ENCODE peak calls at places on chromosomes 1 and 21, in seven cellular contexts. One of them, this sample, is unnamed.

GRCh38 chr1:145740269-145740668 is 21.0 kb downstream of the CD160 start:
- DNase-seq in stimulated activated CD8-positive, alpha-beta memory T cell treated with anti-CD3 and anti-CD28 coated beads, Interleukin-2, amount 100 ng/mL, for 1 hour: no peak
- DNase-seq in transverse colon: no peak
- DNase-seq in activated CD4-positive, alpha-beta T cell treated with anti-CD3 and anti-CD28 coated beads for 36 hours: no peak
- DNase-seq in NCI-H510A: no peak
- DNase-seq in NCI-H1417: no peak
- DNase-seq in GM03348: no peak
- DNase-seq in this sample: no peak

GRCh38 chr1:53508991-53509663 is 49.9 kb downstream of the DMRTB1 start:
- DNase-seq in transverse colon: no peak
- DNase-seq in GM03348: no peak
- DNase-seq in NCI-H1417: no peak
- DNase-seq in activated CD4-positive, alpha-beta T cell treated with anti-CD3 and anti-CD28 coated beads for 36 hours: no peak
- DNase-seq in stimulated activated CD8-positive, alpha-beta memory T cell treated with anti-CD3 and anti-CD28 coated beads, Interleukin-2, amount 100 ng/mL, for 1 hour: no peak
- DNase-seq in NCI-H510A: no peak
- DNase-seq in this sample: no peak

GRCh38 chr1:94522304-94522703 is 19.3 kb downstream of the F3 start:
- DNase-seq in NCI-H1417: peak
- DNase-seq in GM03348: peak
- DNase-seq in activated CD4-positive, alpha-beta T cell treated with anti-CD3 and anti-CD28 coated beads for 36 hours: no peak
- DNase-seq in NCI-H510A: peak
- DNase-seq in transverse colon: no peak
- DNase-seq in stimulated activated CD8-positive, alpha-beta memory T cell treated with anti-CD3 and anti-CD28 coated beads, Interleukin-2, amount 100 ng/mL, for 1 hour: no peak
- DNase-seq in this sample: peak

GRCh38 chr1:13583592-13583963 is at the start of gene PDPN:
- DNase-seq in activated CD4-positive, alpha-beta T cell treated with anti-CD3 and anti-CD28 coated beads for 36 hours: no peak
- DNase-seq in stimulated activated CD8-positive, alpha-beta memory T cell treated with anti-CD3 and anti-CD28 coated beads, Interleukin-2, amount 100 ng/mL, for 1 hour: no peak
- DNase-seq in GM03348: peak
- DNase-seq in transverse colon: peak
- DNase-seq in NCI-H1417: no peak
- DNase-seq in NCI-H510A: no peak
- DNase-seq in this sample: no peak

GRCh38 chr21:37770496-37770895 is 145.8 kb downstream of the KCNJ6 start:
- DNase-seq in NCI-H1417: no peak
- DNase-seq in activated CD4-positive, alpha-beta T cell treated with anti-CD3 and anti-CD28 coated beads for 36 hours: no peak
- DNase-seq in transverse colon: no peak
- DNase-seq in GM03348: no peak
- DNase-seq in NCI-H510A: no peak
- DNase-seq in stimulated activated CD8-positive, alpha-beta memory T cell treated with anti-CD3 and anti-CD28 coated beads, Interleukin-2, amount 100 ng/mL, for 1 hour: no peak
- DNase-seq in this sample: no peak

GRCh38 chr1:227942716-227943261 is 4.9 kb downstream of the WNT9A start:
- DNase-seq in NCI-H510A: no peak
- DNase-seq in activated CD4-positive, alpha-beta T cell treated with anti-CD3 and anti-CD28 coated beads for 36 hours: no peak
- DNase-seq in transverse colon: no peak
- DNase-seq in GM03348: no peak
- DNase-seq in stimulated activated CD8-positive, alpha-beta memory T cell treated with anti-CD3 and anti-CD28 coated beads, Interleukin-2, amount 100 ng/mL, for 1 hour: no peak
- DNase-seq in NCI-H1417: no peak
- DNase-seq in this sample: no peak

GRCh38 chr1:183495420-183495819 is 23.1 kb downstream of the SMG7 start:
- DNase-seq in NCI-H510A: no peak
- DNase-seq in stimulated activated CD8-positive, alpha-beta memory T cell treated with anti-CD3 and anti-CD28 coated beads, Interleukin-2, amount 100 ng/mL, for 1 hour: no peak
- DNase-seq in NCI-H1417: no peak
- DNase-seq in GM03348: no peak
- DNase-seq in transverse colon: no peak
- DNase-seq in activated CD4-positive, alpha-beta T cell treated with anti-CD3 and anti-CD28 coated beads for 36 hours: no peak
- DNase-seq in this sample: no peak

GRCh38 chr1:226654046-226654445 is 85.0 kb downstream of the ITPKB start:
- DNase-seq in GM03348: peak
- DNase-seq in NCI-H510A: no peak
- DNase-seq in stimulated activated CD8-positive, alpha-beta memory T cell treated with anti-CD3 and anti-CD28 coated beads, Interleukin-2, amount 100 ng/mL, for 1 hour: no peak
- DNase-seq in activated CD4-positive, alpha-beta T cell treated with anti-CD3 and anti-CD28 coated beads for 36 hours: no peak
- DNase-seq in transverse colon: no peak
- DNase-seq in NCI-H1417: no peak
- DNase-seq in this sample: no peak

GRCh38 chr1:218925777-218926176 is 247.9 kb upstream of the LYPLAL1 start:
- DNase-seq in stimulated activated CD8-positive, alpha-beta memory T cell treated with anti-CD3 and anti-CD28 coated beads, Interleukin-2, amount 100 ng/mL, for 1 hour: no peak
- DNase-seq in NCI-H1417: no peak
- DNase-seq in activated CD4-positive, alpha-beta T cell treated with anti-CD3 and anti-CD28 coated beads for 36 hours: no peak
- DNase-seq in NCI-H510A: no peak
- DNase-seq in GM03348: no peak
- DNase-seq in transverse colon: no peak
- DNase-seq in this sample: no peak

GRCh38 chr1:97013904-97014303 is 292.3 kb downstream of the PTBP2 start:
- DNase-seq in transverse colon: no peak
- DNase-seq in activated CD4-positive, alpha-beta T cell treated with anti-CD3 and anti-CD28 coated beads for 36 hours: no peak
- DNase-seq in NCI-H1417: no peak
- DNase-seq in NCI-H510A: no peak
- DNase-seq in stimulated activated CD8-positive, alpha-beta memory T cell treated with anti-CD3 and anti-CD28 coated beads, Interleukin-2, amount 100 ng/mL, for 1 hour: no peak
- DNase-seq in GM03348: peak
- DNase-seq in this sample: no peak

GRCh38 chr1:86447198-86447790 is 21.4 kb upstream of the CLCA1 start:
- DNase-seq in transverse colon: no peak
- DNase-seq in stimulated activated CD8-positive, alpha-beta memory T cell treated with anti-CD3 and anti-CD28 coated beads, Interleukin-2, amount 100 ng/mL, for 1 hour: no peak
- DNase-seq in NCI-H1417: no peak
- DNase-seq in NCI-H510A: no peak
- DNase-seq in activated CD4-positive, alpha-beta T cell treated with anti-CD3 and anti-CD28 coated beads for 36 hours: no peak
- DNase-seq in GM03348: no peak
- DNase-seq in this sample: no peak

GRCh38 chr1:230905733-230906132 is 37.4 kb upstream of the C1orf198 start:
- DNase-seq in GM03348: peak
- DNase-seq in transverse colon: no peak
- DNase-seq in NCI-H1417: no peak
- DNase-seq in stimulated activated CD8-positive, alpha-beta memory T cell treated with anti-CD3 and anti-CD28 coated beads, Interleukin-2, amount 100 ng/mL, for 1 hour: no peak
- DNase-seq in activated CD4-positive, alpha-beta T cell treated with anti-CD3 and anti-CD28 coated beads for 36 hours: no peak
- DNase-seq in NCI-H510A: no peak
- DNase-seq in this sample: no peak

GRCh38 chr1:59765036-59765730 is 49.6 kb upstream of the HOOK1 start:
- DNase-seq in NCI-H510A: peak
- DNase-seq in transverse colon: no peak
- DNase-seq in activated CD4-positive, alpha-beta T cell treated with anti-CD3 and anti-CD28 coated beads for 36 hours: no peak
- DNase-seq in stimulated activated CD8-positive, alpha-beta memory T cell treated with anti-CD3 and anti-CD28 coated beads, Interleukin-2, amount 100 ng/mL, for 1 hour: no peak
- DNase-seq in NCI-H1417: peak
- DNase-seq in GM03348: no peak
- DNase-seq in this sample: peak

GRCh38 chr1:73604739-73605138 is 593.2 kb downstream of the LRRIQ3 start:
- DNase-seq in stimulated activated CD8-positive, alpha-beta memory T cell treated with anti-CD3 and anti-CD28 coated beads, Interleukin-2, amount 100 ng/mL, for 1 hour: no peak
- DNase-seq in NCI-H510A: no peak
- DNase-seq in activated CD4-positive, alpha-beta T cell treated with anti-CD3 and anti-CD28 coated beads for 36 hours: no peak
- DNase-seq in GM03348: no peak
- DNase-seq in transverse colon: no peak
- DNase-seq in NCI-H1417: no peak
- DNase-seq in this sample: no peak

GRCh38 chr1:27003745-27004470 is 8.7 kb downstream of the TENT5B start:
- DNase-seq in NCI-H1417: no peak
- DNase-seq in transverse colon: no peak
- DNase-seq in GM03348: no peak
- DNase-seq in activated CD4-positive, alpha-beta T cell treated with anti-CD3 and anti-CD28 coated beads for 36 hours: no peak
- DNase-seq in stimulated activated CD8-positive, alpha-beta memory T cell treated with anti-CD3 and anti-CD28 coated beads, Interleukin-2, amount 100 ng/mL, for 1 hour: no peak
- DNase-seq in NCI-H510A: peak
- DNase-seq in this sample: no peak

GRCh38 chr1:60699304-60699703 is 383.1 kb upstream of the NFIA start:
- DNase-seq in NCI-H510A: no peak
- DNase-seq in stimulated activated CD8-positive, alpha-beta memory T cell treated with anti-CD3 and anti-CD28 coated beads, Interleukin-2, amount 100 ng/mL, for 1 hour: no peak
- DNase-seq in NCI-H1417: no peak
- DNase-seq in transverse colon: no peak
- DNase-seq in GM03348: no peak
- DNase-seq in activated CD4-positive, alpha-beta T cell treated with anti-CD3 and anti-CD28 coated beads for 36 hours: no peak
- DNase-seq in this sample: no peak

GRCh38 chr1:182315157-182315556 is 76.4 kb downstream of the GLUL start:
- DNase-seq in GM03348: no peak
- DNase-seq in transverse colon: peak
- DNase-seq in NCI-H1417: no peak
- DNase-seq in stimulated activated CD8-positive, alpha-beta memory T cell treated with anti-CD3 and anti-CD28 coated beads, Interleukin-2, amount 100 ng/mL, for 1 hour: no peak
- DNase-seq in activated CD4-positive, alpha-beta T cell treated with anti-CD3 and anti-CD28 coated beads for 36 hours: no peak
- DNase-seq in NCI-H510A: no peak
- DNase-seq in this sample: no peak

GRCh38 chr1:91827094-91828006 is 58.6 kb downstream of the TGFBR3 start:
- DNase-seq in stimulated activated CD8-positive, alpha-beta memory T cell treated with anti-CD3 and anti-CD28 coated beads, Interleukin-2, amount 100 ng/mL, for 1 hour: no peak
- DNase-seq in NCI-H1417: no peak
- DNase-seq in GM03348: no peak
- DNase-seq in NCI-H510A: peak
- DNase-seq in transverse colon: peak
- DNase-seq in activated CD4-positive, alpha-beta T cell treated with anti-CD3 and anti-CD28 coated beads for 36 hours: peak
- DNase-seq in this sample: no peak

GRCh38 chr1:56148466-56149193 is 430.7 kb downstream of the PLPP3 start:
- DNase-seq in transverse colon: no peak
- DNase-seq in activated CD4-positive, alpha-beta T cell treated with anti-CD3 and anti-CD28 coated beads for 36 hours: no peak
- DNase-seq in stimulated activated CD8-positive, alpha-beta memory T cell treated with anti-CD3 and anti-CD28 coated beads, Interleukin-2, amount 100 ng/mL, for 1 hour: no peak
- DNase-seq in GM03348: no peak
- DNase-seq in NCI-H510A: no peak
- DNase-seq in NCI-H1417: no peak
- DNase-seq in this sample: no peak

GRCh38 chr1:191669629-191670028 is 488.6 kb upstream of the RGS18 start:
- DNase-seq in activated CD4-positive, alpha-beta T cell treated with anti-CD3 and anti-CD28 coated beads for 36 hours: no peak
- DNase-seq in GM03348: no peak
- DNase-seq in NCI-H1417: no peak
- DNase-seq in stimulated activated CD8-positive, alpha-beta memory T cell treated with anti-CD3 and anti-CD28 coated beads, Interleukin-2, amount 100 ng/mL, for 1 hour: no peak
- DNase-seq in transverse colon: no peak
- DNase-seq in NCI-H510A: no peak
- DNase-seq in this sample: no peak

GRCh38 chr1:5620997-5621396 is 371.2 kb downstream of the NPHP4 start:
- DNase-seq in stimulated activated CD8-positive, alpha-beta memory T cell treated with anti-CD3 and anti-CD28 coated beads, Interleukin-2, amount 100 ng/mL, for 1 hour: no peak
- DNase-seq in NCI-H1417: peak
- DNase-seq in activated CD4-positive, alpha-beta T cell treated with anti-CD3 and anti-CD28 coated beads for 36 hours: no peak
- DNase-seq in NCI-H510A: no peak
- DNase-seq in transverse colon: no peak
- DNase-seq in GM03348: no peak
- DNase-seq in this sample: peak

GRCh38 chr1:172117800-172118199 is 276.5 kb downstream of the DNM3 start:
- DNase-seq in NCI-H1417: no peak
- DNase-seq in NCI-H510A: no peak
- DNase-seq in activated CD4-positive, alpha-beta T cell treated with anti-CD3 and anti-CD28 coated beads for 36 hours: peak
- DNase-seq in transverse colon: no peak
- DNase-seq in stimulated activated CD8-positive, alpha-beta memory T cell treated with anti-CD3 and anti-CD28 coated beads, Interleukin-2, amount 100 ng/mL, for 1 hour: no peak
- DNase-seq in GM03348: no peak
- DNase-seq in this sample: no peak

GRCh38 chr1:211210052-211210451 is 49.1 kb upstream of the RCOR3 start:
- DNase-seq in transverse colon: no peak
- DNase-seq in NCI-H1417: no peak
- DNase-seq in NCI-H510A: no peak
- DNase-seq in stimulated activated CD8-positive, alpha-beta memory T cell treated with anti-CD3 and anti-CD28 coated beads, Interleukin-2, amount 100 ng/mL, for 1 hour: no peak
- DNase-seq in GM03348: no peak
- DNase-seq in activated CD4-positive, alpha-beta T cell treated with anti-CD3 and anti-CD28 coated beads for 36 hours: no peak
- DNase-seq in this sample: no peak

GRCh38 chr21:45411810-45412206 is 6.8 kb downstream of the COL18A1 start:
- DNase-seq in transverse colon: no peak
- DNase-seq in activated CD4-positive, alpha-beta T cell treated with anti-CD3 and anti-CD28 coated beads for 36 hours: no peak
- DNase-seq in stimulated activated CD8-positive, alpha-beta memory T cell treated with anti-CD3 and anti-CD28 coated beads, Interleukin-2, amount 100 ng/mL, for 1 hour: no peak
- DNase-seq in GM03348: no peak
- DNase-seq in NCI-H1417: no peak
- DNase-seq in NCI-H510A: no peak
- DNase-seq in this sample: no peak

GRCh38 chr1:147051136-147051535 is 113.0 kb downstream of the NBPF12 start:
- DNase-seq in transverse colon: no peak
- DNase-seq in GM03348: no peak
- DNase-seq in NCI-H1417: no peak
- DNase-seq in activated CD4-positive, alpha-beta T cell treated with anti-CD3 and anti-CD28 coated beads for 36 hours: no peak
- DNase-seq in NCI-H510A: no peak
- DNase-seq in stimulated activated CD8-positive, alpha-beta memory T cell treated with anti-CD3 and anti-CD28 coated beads, Interleukin-2, amount 100 ng/mL, for 1 hour: no peak
- DNase-seq in this sample: no peak

GRCh38 chr1:23601968-23602876 is 42.9 kb upstream of the ID3 start:
- DNase-seq in stimulated activated CD8-positive, alpha-beta memory T cell treated with anti-CD3 and anti-CD28 coated beads, Interleukin-2, amount 100 ng/mL, for 1 hour: no peak
- DNase-seq in activated CD4-positive, alpha-beta T cell treated with anti-CD3 and anti-CD28 coated beads for 36 hours: no peak
- DNase-seq in GM03348: no peak
- DNase-seq in NCI-H510A: no peak
- DNase-seq in transverse colon: no peak
- DNase-seq in NCI-H1417: no peak
- DNase-seq in this sample: no peak

GRCh38 chr21:17925900-17926299 is 106.7 kb upstream of the C21orf91 start:
- DNase-seq in stimulated activated CD8-positive, alpha-beta memory T cell treated with anti-CD3 and anti-CD28 coated beads, Interleukin-2, amount 100 ng/mL, for 1 hour: no peak
- DNase-seq in GM03348: peak
- DNase-seq in transverse colon: no peak
- DNase-seq in NCI-H510A: no peak
- DNase-seq in activated CD4-positive, alpha-beta T cell treated with anti-CD3 and anti-CD28 coated beads for 36 hours: no peak
- DNase-seq in NCI-H1417: peak
- DNase-seq in this sample: no peak

GRCh38 chr1:33424205-33424604 is 6.7 kb downstream of the PHC2 start:
- DNase-seq in stimulated activated CD8-positive, alpha-beta memory T cell treated with anti-CD3 and anti-CD28 coated beads, Interleukin-2, amount 100 ng/mL, for 1 hour: no peak
- DNase-seq in transverse colon: no peak
- DNase-seq in GM03348: no peak
- DNase-seq in NCI-H1417: no peak
- DNase-seq in activated CD4-positive, alpha-beta T cell treated with anti-CD3 and anti-CD28 coated beads for 36 hours: no peak
- DNase-seq in NCI-H510A: no peak
- DNase-seq in this sample: no peak

GRCh38 chr1:86756062-86756406 is 51.7 kb downstream of the SH3GLB1 start:
- DNase-seq in NCI-H510A: peak
- DNase-seq in stimulated activated CD8-positive, alpha-beta memory T cell treated with anti-CD3 and anti-CD28 coated beads, Interleukin-2, amount 100 ng/mL, for 1 hour: no peak
- DNase-seq in GM03348: no peak
- DNase-seq in NCI-H1417: peak
- DNase-seq in activated CD4-positive, alpha-beta T cell treated with anti-CD3 and anti-CD28 coated beads for 36 hours: no peak
- DNase-seq in transverse colon: no peak
- DNase-seq in this sample: peak

GRCh38 chr21:32770514-32771133 is 931 bp downstream of the PAXBP1 start:
- DNase-seq in transverse colon: no peak
- DNase-seq in activated CD4-positive, alpha-beta T cell treated with anti-CD3 and anti-CD28 coated beads for 36 hours: no peak
- DNase-seq in NCI-H510A: no peak
- DNase-seq in GM03348: no peak
- DNase-seq in NCI-H1417: no peak
- DNase-seq in stimulated activated CD8-positive, alpha-beta memory T cell treated with anti-CD3 and anti-CD28 coated beads, Interleukin-2, amount 100 ng/mL, for 1 hour: peak
- DNase-seq in this sample: no peak

This sample was measured in SHP77 treated with DMSO at 0.1 percent for 48 hours.